ENCODE peak calls at places on chromosome 15, in seven cellular contexts. F, R, C, P, V, K and Z are unnamed samples.

GRCh38 chr15:99057697-99058420 is 47.0 kb upstream of the SYNM start:
- DNase-seq in F (no peak), R (no peak), C (no peak), P (no peak), V (no peak), K (no peak), Z (no peak)

GRCh38 chr15:52163321-52164190 is 27.6 kb downstream of the GNB5 start:
- DNase-seq in F (no peak), R (no peak), C (no peak), P (peak; percentile 15), V (no peak), K (no peak), Z (no peak)

GRCh38 chr15:80384442-80384841 is 19.7 kb upstream of the ARNT2 start:
- DNase-seq in F (no peak), R (no peak), C (no peak), P (no peak), V (no peak), K (no peak), Z (no peak)

GRCh38 chr15:97904196-97904572 is 56.3 kb upstream of the ARRDC4 start:
- DNase-seq in F (peak; percentile 76), R (peak; percentile 87), C (peak; percentile 83), P (peak; percentile 7), V (peak; percentile 76), K (peak; percentile 63), Z (peak; percentile 69)

GRCh38 chr15:90547545-90547944 is 17.8 kb downstream of the CRTC3 start:
- DNase-seq in F (no peak), R (no peak), C (no peak), P (no peak), V (no peak), K (no peak), Z (no peak)

GRCh38 chr15:36067483-36068274 is 511.7 kb upstream of the CDIN1 start:
- DNase-seq in F (no peak), R (peak; percentile 54), C (no peak), P (no peak), V (no peak), K (no peak), Z (no peak)

GRCh38 chr15:66721020-66721419 is 19.0 kb downstream of the SMAD6 start:
- DNase-seq in F (no peak), R (no peak), C (no peak), P (no peak), V (no peak), K (no peak), Z (no peak)

GRCh38 chr15:76470691-76471090 is 134.1 kb downstream of the ISL2 start:
- DNase-seq in F (no peak), R (no peak), C (no peak), P (no peak), V (peak; percentile 14), K (peak; percentile 30), Z (no peak)

GRCh38 chr15:84812842-84813241 is 4.3 kb upstream of the ALPK3 start:
- DNase-seq in F (no peak), R (no peak), C (no peak), P (no peak), V (no peak), K (no peak), Z (no peak)

GRCh38 chr15:71296032-71296686 is 180.9 kb downstream of the THSD4 start:
- DNase-seq in F (no peak), R (no peak), C (peak; percentile 30), P (no peak), V (peak; percentile 85), K (peak; percentile 43), Z (peak; percentile 64)